ENCODE peak calls at places on chromosomes 12 and 14, in ten cellular contexts. F is CD4-positive, CD25-positive, alpha-beta regulatory T cell; A is spleen; Q is cardiac muscle cell; J is upper lobe of left lung; B is A549; K is breast epithelium; U is psoas muscle; W is OCI-LY7; H is endothelial cell of umbilical vein. E is an unnamed sample.

GRCh38 chr12:117189725-117190209 is 503 bp downstream of the FBXO21 start:
- DNase-seq in F (peak; percentile 36), A (peak; percentile 89), Q (peak; percentile 21), J (peak; percentile 91), B (peak; percentile 69), K (no peak), U (peak; percentile 31), W (peak; percentile 62), H (peak; percentile 44), E (peak; percentile 69)

GRCh38 chr14:72443991-72444431 is 449.9 kb downstream of the DPF3 start:
- DNase-seq in F (peak; percentile 36), A (no peak), Q (no peak), J (no peak), B (no peak), K (no peak), U (no peak), W (peak; percentile 20), H (no peak), E (no peak)

GRCh38 chr14:95033851-95034622 is 123.3 kb downstream of the DICER1 start:
- DNase-seq in F (no peak), A (no peak), Q (no peak), J (no peak), B (no peak), K (no peak), U (no peak), W (no peak), H (no peak), E (no peak)

GRCh38 chr14:105427412-105427811 is 7.8 kb downstream of the MTA1 start:
- DNase-seq in F (no peak), A (no peak), Q (no peak), J (no peak), B (no peak), K (no peak), U (no peak), W (no peak), H (no peak), E (no peak)

GRCh38 chr12:51593539-51593938 is 2.5 kb downstream of the SCN8A start:
- DNase-seq in F (peak; percentile 18), A (no peak), Q (peak; percentile 77), J (no peak), B (no peak), K (no peak), U (no peak), W (no peak), H (peak; percentile 61), E (no peak)

GRCh38 chr12:103161582-103161981 is 204.1 kb downstream of the ASCL1 start:
- DNase-seq in F (no peak), A (no peak), Q (no peak), J (no peak), B (no peak), K (no peak), U (no peak), W (no peak), H (no peak), E (no peak)

GRCh38 chr12:98783420-98783819 is 138.3 kb downstream of the APAF1 start:
- DNase-seq in F (no peak), A (no peak), Q (no peak), J (no peak), B (no peak), K (no peak), U (no peak), W (no peak), H (no peak), E (no peak)

GRCh38 chr14:59190372-59190771 is 1.9 kb downstream of the DAAM1 start:
- DNase-seq in F (no peak), A (no peak), Q (peak; percentile 25), J (no peak), B (peak; percentile 15), K (no peak), U (no peak), W (peak; percentile 48), H (no peak), E (no peak)

GRCh38 chr14:92819011-92819410 is 24.9 kb downstream of the GOLGA5 start:
- DNase-seq in F (no peak), A (no peak), Q (no peak), J (no peak), B (no peak), K (no peak), U (no peak), W (no peak), H (no peak), E (no peak)

GRCh38 chr14:20262642-20263128 is 23.6 kb downstream of the OR11H4 start:
- DNase-seq in F (no peak), A (no peak), Q (peak; percentile 57), J (no peak), B (no peak), K (no peak), U (no peak), W (no peak), H (no peak), E (no peak)

GRCh38 chr14:68467425-68467824 is 325.4 kb downstream of the ZFP36L1 start:
- DNase-seq in F (no peak), A (no peak), Q (no peak), J (no peak), B (no peak), K (no peak), U (no peak), W (no peak), H (no peak), E (no peak)

GRCh38 chr12:121996050-121996944 is 25.4 kb upstream of the BCL7A start:
- DNase-seq in F (no peak), A (no peak), Q (no peak), J (no peak), B (no peak), K (no peak), U (no peak), W (no peak), H (no peak), E (no peak)

GRCh38 chr14:23114669-23115491 is 4.2 kb downstream of the CEBPE start:
- DNase-seq in F (no peak), A (peak; percentile 72), Q (peak; percentile 93), J (no peak), B (peak; percentile 79), K (peak; percentile 53), U (peak; percentile 52), W (no peak), H (peak; percentile 67), E (no peak)

GRCh38 chr14:96217381-96217913 is 12.8 kb downstream of the BDKRB2 start:
- DNase-seq in F (no peak), A (no peak), Q (no peak), J (no peak), B (no peak), K (no peak), U (no peak), W (no peak), H (no peak), E (no peak)

GRCh38 chr14:55446833-55447232 is 6.4 kb upstream of the TBPL2 start:
- DNase-seq in F (no peak), A (no peak), Q (peak; percentile 77), J (no peak), B (no peak), K (no peak), U (no peak), W (no peak), H (peak; percentile 55), E (no peak)

GRCh38 chr12:694734-695503 is 31.7 kb upstream of the NINJ2 start:
- DNase-seq in F (no peak), A (no peak), Q (peak; percentile 62), J (no peak), B (no peak), K (no peak), U (no peak), W (no peak), H (no peak), E (no peak)
- H3K9me3 ChIP-seq in F (peaks cover 9% of the 10 kb centered on the region), A (peaks cover 13% of the 10 kb centered on the region), Q (no peaks in the 10 kb centered on the region), J (peaks cover 17% of the 10 kb centered on the region), B (peaks cover 23% of the 10 kb centered on the region), K (peaks cover 17% of the 10 kb centered on the region), U (peaks cover 11% of the 10 kb centered on the region), W (peaks cover 21% of the 10 kb centered on the region), H (no peaks in the 10 kb centered on the region), E (peaks cover 18% of the 10 kb centered on the region)

DNA sequence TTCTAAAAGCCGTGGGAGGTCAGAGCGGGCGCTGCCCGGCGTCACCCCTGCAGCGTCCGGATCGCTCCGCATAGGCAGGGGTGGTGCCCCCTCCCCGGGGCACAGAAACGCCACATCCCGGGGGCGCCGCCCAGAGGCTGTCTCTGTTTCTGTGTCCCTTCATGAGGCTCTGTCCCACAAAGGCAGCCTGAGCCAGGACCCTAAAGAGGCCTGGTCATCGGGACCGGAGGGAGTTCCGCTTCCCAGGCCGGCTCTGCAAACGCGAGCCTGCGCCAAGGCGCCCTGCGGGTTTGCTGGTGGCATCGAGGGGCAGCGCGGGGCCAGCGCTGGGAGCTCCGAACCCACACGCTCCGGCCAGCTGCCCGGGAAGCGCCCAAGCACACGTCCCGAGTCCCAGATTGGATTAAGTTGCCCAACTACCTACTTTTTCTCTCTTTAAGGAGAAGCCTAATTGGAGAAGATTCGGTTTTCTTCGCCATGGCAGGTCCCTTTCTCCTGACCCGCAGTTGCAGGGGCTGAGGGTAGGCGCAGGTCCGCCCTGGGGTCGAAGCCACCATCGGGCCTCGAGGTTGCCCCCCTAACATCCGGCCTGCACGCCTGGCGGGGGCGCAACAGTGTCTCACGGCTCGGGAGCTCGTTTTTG is 421.7 kb downstream of the VRK1 start:
- DNase-seq in F (peak; percentile 25), A (peak; percentile 80), Q (no peak), J (peak; percentile 82), B (no peak), K (no peak), U (no peak), W (no peak), H (no peak), E (no peak)
- H3K4me3 ChIP-seq in F (peak overlapping the region; percentile 32), A (peak overlapping the region; percentile 50), Q (peak overlapping the region; percentile 34), J (peak overlapping the region; percentile 23), B (peak overlapping the region; percentile 42), K (peak overlapping the region; percentile 31), U (peak overlapping the region; percentile 45), W (no peak overlapping the region), H (no peak overlapping the region), E (no peak overlapping the region)

DNA sequence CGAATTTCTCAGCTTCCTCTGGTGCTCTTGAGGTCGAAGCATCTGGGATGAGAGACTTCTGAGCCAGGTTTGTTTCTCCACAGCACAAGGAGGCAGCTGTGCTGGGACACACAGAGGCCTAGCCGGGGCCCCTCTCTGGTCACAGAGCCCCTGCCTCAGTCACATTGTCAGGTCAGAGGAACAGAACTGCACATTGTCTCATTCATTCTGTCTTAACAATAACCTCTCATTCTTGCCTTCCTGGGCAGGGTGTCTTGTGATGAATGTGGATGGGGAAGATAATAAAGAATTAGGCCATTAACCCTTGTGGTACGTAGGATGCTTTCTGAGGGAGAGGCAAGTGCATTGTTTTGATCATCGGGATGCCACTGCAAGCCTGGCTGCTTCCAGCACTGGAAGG is 29.8 kb downstream of the FNTB start:
- DNase-seq in F (no peak), A (no peak), Q (no peak), J (no peak), B (no peak), K (no peak), U (no peak), W (no peak), H (no peak), E (no peak)
- H3K9me3 ChIP-seq in F (no peaks in the 10 kb centered on the region), A (no peaks in the 10 kb centered on the region), Q (no peaks in the 10 kb centered on the region), J (no peaks in the 10 kb centered on the region), B (no peaks in the 10 kb centered on the region), K (no peaks in the 10 kb centered on the region), U (no peaks in the 10 kb centered on the region), W (no peaks in the 10 kb centered on the region), H (no peaks in the 10 kb centered on the region), E (no peaks in the 10 kb centered on the region)

DNA sequence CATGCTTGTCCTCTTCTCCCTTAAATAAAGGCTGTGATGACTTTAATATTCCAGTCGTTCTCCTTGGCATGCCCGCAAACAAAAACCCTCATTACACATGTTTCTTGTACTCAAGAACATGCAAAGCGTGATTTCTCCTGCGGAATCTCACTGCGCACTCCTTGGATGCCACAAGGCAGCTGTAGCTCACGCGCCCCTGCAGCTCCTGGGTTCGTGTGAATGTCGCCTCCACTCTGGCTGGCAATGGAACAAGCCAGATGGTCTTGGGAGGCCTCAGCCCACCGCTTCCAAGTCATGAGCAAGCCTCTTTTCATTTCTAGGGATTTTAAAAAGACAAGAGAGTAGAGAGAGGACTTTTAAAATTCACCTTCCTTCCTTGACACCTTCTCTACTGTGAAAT is 403.8 kb downstream of the PCNX1 start:
- DNase-seq in F (no peak), A (no peak), Q (no peak), J (peak; percentile 2), B (no peak), K (no peak), U (no peak), W (no peak), H (no peak), E (no peak)
- H3K4me3 ChIP-seq in F (no peak overlapping the region), A (no peak overlapping the region), Q (no peak overlapping the region), J (no peak overlapping the region), B (no peak overlapping the region), K (no peak overlapping the region), U (no peak overlapping the region), W (no peak overlapping the region), H (no peak overlapping the region), E (no peak overlapping the region)